ENCODE peak calls at places on chromosomes 2 and 18, in ten cellular contexts. V, L, F, P, A, R, X, Y, I and K are unnamed samples.

GRCh38 chr18:59918320-59918755 is 18.5 kb downstream of the PMAIP1 start:
- DNase-seq in L (peak), A (peak), R (peak), F (peak), P (no peak), Y (peak), I (peak), X (no peak), V (no peak), K (peak)

GRCh38 chr2:143694335-143694734 is 565.1 kb downstream of the ARHGAP15 start:
- DNase-seq in I (no peak), Y (no peak), R (no peak), A (no peak), L (no peak), F (no peak), V (no peak), X (no peak), P (no peak), K (no peak)

GRCh38 chr18:49189772-49190171 is 239.0 kb upstream of the SMAD7 start:
- DNase-seq in L (peak), R (no peak), P (no peak), A (no peak), I (peak), V (no peak), Y (no peak), X (no peak), F (peak), K (no peak)

GRCh38 chr2:85504434-85505261 is 34.3 kb upstream of the MAT2A start:
- DNase-seq in L (peak), V (peak), I (peak), X (no peak), Y (peak), A (peak), P (no peak), R (no peak), F (peak), K (peak)

GRCh38 chr18:13310286-13310685 is 91.7 kb downstream of the LDLRAD4 start:
- DNase-seq in P (no peak), X (peak), L (no peak), A (no peak), Y (no peak), R (no peak), F (no peak), V (no peak), I (no peak), K (no peak)

GRCh38 chr2:11398710-11399109 is 54.3 kb upstream of the ROCK2 start:
- DNase-seq in P (no peak), L (no peak), V (peak), R (no peak), F (no peak), A (no peak), X (no peak), I (no peak), Y (no peak), K (peak)

GRCh38 chr2:28695245-28695647 is 56.4 kb upstream of the PPP1CB start:
- DNase-seq in R (no peak), Y (no peak), I (no peak), P (no peak), A (no peak), F (no peak), V (no peak), L (no peak), X (no peak), K (no peak)

GRCh38 chr2:117068371-117068770 is 746.1 kb upstream of the DDX18 start:
- DNase-seq in P (no peak), X (no peak), R (no peak), F (no peak), L (no peak), I (no peak), A (no peak), V (no peak), Y (no peak), K (no peak)

GRCh38 chr2:122660786-122661634 is 905.6 kb downstream of the TSN start:
- DNase-seq in X (no peak), A (no peak), V (no peak), I (no peak), Y (no peak), L (no peak), R (no peak), F (no peak), P (peak), K (peak)

GRCh38 chr2:11809586-11810236 is 63.3 kb downstream of the LPIN1 start:
- DNase-seq in Y (no peak), L (no peak), I (no peak), X (no peak), A (no peak), R (no peak), P (no peak), F (no peak), V (no peak), K (no peak)

GRCh38 chr2:21270658-21271057 is 146.9 kb downstream of the TDRD15 start:
- DNase-seq in X (no peak), A (no peak), V (no peak), Y (no peak), P (no peak), L (no peak), F (no peak), R (peak), I (no peak), K (no peak)

GRCh38 chr2:176114930-176115625 is 1.5 kb upstream of the HOXD10 start:
- DNase-seq in L (no peak), R (peak), V (no peak), A (no peak), Y (no peak), X (peak), F (no peak), I (no peak), P (no peak), K (no peak)

GRCh38 chr2:109020217-109020637 is 31.2 kb upstream of the EDAR start:
- DNase-seq in P (no peak), Y (peak), L (peak), A (peak), F (peak), X (no peak), V (no peak), R (no peak), I (peak), K (no peak)

GRCh38 chr2:227674485-227674884 is 7.9 kb downstream of the SCYGR5 start:
- DNase-seq in L (no peak), V (no peak), F (no peak), I (no peak), P (no peak), Y (no peak), X (no peak), R (no peak), A (no peak), K (no peak)

GRCh38 chr2:138716183-138716582 is 64.0 kb downstream of the NXPH2 start:
- DNase-seq in X (no peak), F (no peak), Y (no peak), A (peak), I (no peak), L (peak), V (no peak), R (no peak), P (no peak), K (no peak)